ENCODE peak calls at places on chromosomes 6 and 20, in ten cellular contexts. J, P, Y, I, W, M, R, H, Z and A are unnamed samples. For H3K4me1, the result is how much of the 10 kb centered on the place peaks cover.

GRCh38 chr6:35703554-35703953 is 14.8 kb upstream of the FKBP5 start:
- DNase-seq in J (no peak), P (no peak), Y (no peak), I (no peak), W (no peak), M (no peak), R (no peak), H (no peak), Z (no peak), A (no peak)

GRCh38 chr20:14374191-14374590 is 36.8 kb upstream of the FLRT3 start:
- DNase-seq in J (no peak), P (no peak), Y (no peak), I (no peak), W (no peak), M (no peak), R (no peak), H (no peak), Z (no peak), A (no peak)

GRCh38 chr6:43965628-43966373 is 161.5 kb downstream of the MRPL14 start:
- DNase-seq in J (no peak), P (no peak), Y (no peak), I (no peak), W (no peak), M (no peak), R (no peak), H (no peak), Z (no peak), A (no peak)

GRCh38 chr20:60762386-60762785 is 489.7 kb upstream of the CDH4 start:
- DNase-seq in J (no peak), P (no peak), Y (no peak), I (no peak), W (no peak), M (no peak), R (no peak), H (no peak), Z (no peak), A (no peak)

GRCh38 chr6:119147101-119148053 is 68.9 kb upstream of the FAM184A start:
- DNase-seq in J (no peak), P (peak), Y (no peak), I (no peak), W (peak), M (peak), R (peak), H (peak), Z (no peak), A (no peak)

GRCh38 chr6:63764318-63764916 is 128.8 kb downstream of the PHF3 start:
- DNase-seq in J (no peak), P (no peak), Y (peak), I (no peak), W (peak), M (no peak), R (no peak), H (peak), Z (no peak), A (no peak)

GRCh38 chr6:51337277-51337676 is 518.6 kb downstream of the TFAP2B start:
- DNase-seq in J (no peak), P (no peak), Y (no peak), I (no peak), W (no peak), M (no peak), R (no peak), H (no peak), Z (no peak), A (no peak)

GRCh38 chr6:120764312-120764711 is 570.0 kb downstream of the TBC1D32 start:
- DNase-seq in J (no peak), P (no peak), Y (no peak), I (no peak), W (no peak), M (no peak), R (no peak), H (no peak), Z (peak), A (no peak)

GRCh38 chr6:56766806-56767178 is 124.1 kb upstream of the DST start:
- DNase-seq in J (no peak), P (no peak), Y (no peak), I (no peak), W (peak), M (no peak), R (no peak), H (peak), Z (no peak), A (no peak)

GRCh38 chr6:56766139-56766805 is 123.6 kb upstream of the DST start:
- DNase-seq in J (no peak), P (no peak), Y (no peak), I (no peak), W (no peak), M (no peak), R (no peak), H (no peak), Z (no peak), A (no peak)

GRCh38 chr6:56764081-56764566 is 121.4 kb upstream of the DST start:
- DNase-seq in J (no peak), P (no peak), Y (no peak), I (no peak), W (peak), M (no peak), R (no peak), H (peak), Z (peak), A (no peak)

GRCh38 chr6:56767435-56767834 is 124.7 kb upstream of the DST start:
- DNase-seq in J (no peak), P (no peak), Y (no peak), I (no peak), W (no peak), M (no peak), R (no peak), H (no peak), Z (no peak), A (no peak)

DNA sequence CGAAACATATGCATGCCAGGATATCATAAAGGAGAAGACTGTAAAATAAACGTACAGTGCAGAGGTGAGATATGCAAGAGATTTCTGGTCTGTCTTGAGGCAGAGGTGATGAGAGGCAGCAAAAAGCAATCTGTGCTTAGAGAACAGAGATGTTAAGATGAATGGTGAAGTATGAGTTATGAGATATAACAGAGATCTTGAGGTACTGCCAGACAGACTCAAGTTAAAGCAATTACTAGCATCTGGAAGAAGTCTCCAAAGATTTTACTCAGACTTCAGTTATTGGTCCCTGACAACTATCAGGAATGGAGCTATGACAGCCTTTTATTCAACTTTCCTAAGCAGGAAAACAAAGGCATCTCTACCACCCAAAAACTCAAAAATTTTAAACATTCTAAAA is 122.8 kb upstream of the DST start:
- DNase-seq in J (no peak), P (no peak), Y (no peak), I (no peak), W (no peak), M (no peak), R (no peak), H (no peak), Z (no peak), A (no peak)
- H3K4me1 ChIP-seq in J (under half), P (under half), Y (under half), I (half or more), W (under half), M (half or more), R (half or more), H (half or more), Z (under half), A (under half)

GRCh38 chr6:48744948-48745347 is 634.0 kb upstream of the PTCHD4 start:
- DNase-seq in J (no peak), P (no peak), Y (no peak), I (no peak), W (peak), M (no peak), R (no peak), H (no peak), Z (no peak), A (no peak)
- H3K27ac ChIP-seq in J (no peak), P (no peak), Y (no peak), I (no peak), W (no peak), M (no peak), R (no peak), H (no peak), Z (no peak), A (no peak)

GRCh38 chr20:50034567-50035170 is 51.9 kb downstream of the SNAI1 start:
- DNase-seq in J (peak), P (no peak), Y (no peak), I (no peak), W (peak), M (peak), R (no peak), H (no peak), Z (no peak), A (no peak)

GRCh38 chr20:50036703-50037102 is 53.9 kb downstream of the SNAI1 start:
- DNase-seq in J (no peak), P (no peak), Y (no peak), I (no peak), W (no peak), M (no peak), R (no peak), H (no peak), Z (no peak), A (no peak)

GRCh38 chr20:50029697-50030428 is 47.1 kb downstream of the SNAI1 start:
- DNase-seq in J (peak), P (no peak), Y (no peak), I (no peak), W (peak), M (peak), R (peak), H (no peak), Z (peak), A (no peak)

GRCh38 chr20:50029083-50029696 is 46.4 kb downstream of the SNAI1 start:
- DNase-seq in J (no peak), P (no peak), Y (no peak), I (no peak), W (no peak), M (no peak), R (no peak), H (no peak), Z (peak), A (no peak)

GRCh38 chr20:50032955-50033666 is 50.3 kb downstream of the SNAI1 start:
- DNase-seq in J (no peak), P (no peak), Y (no peak), I (no peak), W (no peak), M (no peak), R (no peak), H (no peak), Z (no peak), A (no peak)
- H3K4me3 ChIP-seq in J (no peak), P (no peak), Y (no peak), I (no peak), W (no peak), M (no peak), R (no peak), H (no peak), Z (no peak), A (no peak)

DNA sequence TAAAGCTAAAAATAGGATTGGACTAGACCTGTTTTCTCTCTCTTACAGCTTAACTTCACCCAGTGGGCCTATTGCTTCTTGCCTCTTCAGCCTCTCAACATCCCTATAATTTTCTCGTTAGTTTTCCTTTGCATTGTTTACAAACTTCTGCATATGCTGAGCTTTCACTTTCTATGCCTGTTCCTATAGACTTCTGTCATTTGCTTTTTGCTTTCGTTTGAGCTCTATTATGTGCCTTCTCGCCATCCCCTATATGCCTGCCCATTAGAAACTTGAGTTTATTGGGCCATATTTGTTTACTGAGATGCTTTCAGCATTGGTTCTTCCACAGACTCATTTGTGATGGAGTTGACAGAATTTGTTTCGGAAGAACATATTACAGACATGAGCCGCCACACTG is 40.9 kb downstream of the NCOA7 start:
- DNase-seq in J (no peak), P (no peak), Y (peak), I (no peak), W (no peak), M (no peak), R (no peak), H (no peak), Z (no peak), A (no peak)
- H3K4me1 ChIP-seq in J (half or more), P (half or more), Y (half or more), I (half or more), W (under half), M (under half), R (under half), H (under half), Z (under half), A (under half)

GRCh38 chr6:37712508-37712907 is 14.8 kb upstream of the MDGA1 start:
- DNase-seq in J (no peak), P (no peak), Y (no peak), I (no peak), W (no peak), M (no peak), R (no peak), H (no peak), Z (no peak), A (no peak)

GRCh38 chr6:37709932-37710565 is 12.4 kb upstream of the MDGA1 start:
- DNase-seq in J (no peak), P (no peak), Y (no peak), I (no peak), W (no peak), M (no peak), R (no peak), H (no peak), Z (no peak), A (no peak)

GRCh38 chr6:37709250-37709931 is 11.7 kb upstream of the MDGA1 start:
- DNase-seq in J (no peak), P (no peak), Y (no peak), I (no peak), W (no peak), M (no peak), R (no peak), H (no peak), Z (no peak), A (no peak)

GRCh38 chr6:37711331-37711924 is 13.7 kb upstream of the MDGA1 start:
- DNase-seq in J (no peak), P (no peak), Y (no peak), I (no peak), W (no peak), M (no peak), R (no peak), H (no peak), Z (no peak), A (no peak)

GRCh38 chr6:37710616-37711015 is 12.9 kb upstream of the MDGA1 start:
- DNase-seq in J (no peak), P (no peak), Y (no peak), I (no peak), W (no peak), M (no peak), R (no peak), H (no peak), Z (no peak), A (no peak)
- H3K27ac ChIP-seq in J (no peak), P (no peak), Y (no peak), I (no peak), W (no peak), M (no peak), R (no peak), H (no peak), Z (no peak), A (no peak)

GRCh38 chr6:168417158-168417557 is 23.8 kb upstream of the SMOC2 start:
- DNase-seq in J (peak), P (no peak), Y (no peak), I (no peak), W (no peak), M (no peak), R (peak), H (no peak), Z (peak), A (no peak)
- H3K4me3 ChIP-seq in J (no peak), P (no peak), Y (no peak), I (peak), W (no peak), M (no peak), R (no peak), H (no peak), Z (no peak), A (no peak)

DNA sequence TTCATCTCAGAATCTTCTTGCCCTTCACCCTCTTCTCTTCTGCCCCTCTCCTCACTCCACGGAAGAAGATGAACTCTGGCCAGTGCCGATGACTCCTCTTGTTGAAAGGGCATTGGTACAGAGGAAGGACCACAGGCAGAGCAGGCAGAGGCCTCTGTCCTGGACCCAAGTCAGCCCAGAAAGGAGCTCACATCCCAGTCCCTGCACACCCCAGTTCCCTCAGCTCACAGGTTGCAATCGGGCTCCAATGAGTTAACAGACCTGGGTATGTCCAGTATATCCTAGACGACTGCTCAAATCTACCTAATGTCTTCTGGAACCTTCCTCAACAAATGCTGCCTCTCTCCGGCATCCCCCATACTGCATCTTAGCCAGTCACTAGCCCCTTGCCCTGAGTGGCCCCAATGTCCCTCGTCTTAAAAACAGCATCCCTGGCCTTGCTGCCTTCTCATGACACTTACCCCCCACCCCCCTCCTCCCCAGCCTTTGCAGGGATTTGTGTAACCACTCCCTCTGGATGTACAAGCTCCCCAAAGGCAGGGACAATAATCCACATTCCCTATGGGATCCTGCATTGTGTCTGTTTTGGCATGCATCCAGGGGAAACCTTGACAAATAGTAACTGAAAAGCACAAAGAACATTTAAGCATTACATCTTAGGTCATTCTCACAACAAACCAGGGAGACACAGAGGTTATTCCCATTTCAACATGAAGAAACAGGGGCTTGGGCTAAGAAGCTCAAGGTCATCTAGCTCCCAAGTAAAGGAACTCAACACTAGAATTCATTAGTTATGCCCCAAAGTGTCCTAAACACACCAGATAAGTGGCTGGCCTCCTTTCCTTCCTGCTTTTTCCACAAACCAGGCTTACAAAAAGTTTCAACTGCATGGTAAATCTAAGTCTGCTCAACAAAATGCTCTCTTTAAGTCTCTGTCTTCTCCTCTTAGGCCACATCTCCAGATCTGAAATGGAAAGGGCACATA is 45.1 kb downstream of the TRERF1 start:
- DNase-seq in J (peak), P (no peak), Y (no peak), I (no peak), W (peak), M (no peak), R (no peak), H (no peak), Z (no peak), A (no peak)
- H3K4me1 ChIP-seq in J (half or more), P (under half), Y (half or more), I (under half), W (under half), M (under half), R (under half), H (under half), Z (under half), A (under half)

GRCh38 chr20:9808166-9808565 is 30.7 kb downstream of the PAK5 start:
- DNase-seq in J (no peak), P (no peak), Y (no peak), I (no peak), W (no peak), M (no peak), R (no peak), H (no peak), Z (no peak), A (no peak)
- H3K27ac ChIP-seq in J (no peak), P (no peak), Y (no peak), I (no peak), W (no peak), M (no peak), R (no peak), H (no peak), Z (no peak), A (no peak)

GRCh38 chr6:26025047-26025893 is 62.0 kb upstream of the HFE start:
- DNase-seq in J (no peak), P (no peak), Y (no peak), I (no peak), W (peak), M (no peak), R (no peak), H (no peak), Z (peak), A (no peak)
- H3K4me3 ChIP-seq in J (no peak), P (peak), Y (no peak), I (peak), W (no peak), M (peak), R (peak), H (peak), Z (peak), A (no peak)

GRCh38 chr6:53831081-53831839 is 36.5 kb downstream of the LRRC1 start:
- DNase-seq in J (no peak), P (no peak), Y (no peak), I (no peak), W (no peak), M (no peak), R (no peak), H (no peak), Z (no peak), A (no peak)
- H3K4me1 ChIP-seq in J (under half), P (under half), Y (under half), I (under half), W (under half), M (half or more), R (under half), H (under half), Z (under half), A (under half)